ENCODE peak calls at places on chromosomes 12 and 14, in nine cellular contexts. One of them, this sample, is unnamed.

GRCh38 chr14:24080142-24080530 is 8.8 kb downstream of the CPNE6 start:
- DNase-seq in mesothelial cell of epicardium: no peak
- DNase-seq in putamen: no peak
- DNase-seq in body of pancreas: no peak
- DNase-seq in heart right ventricle: no peak
- DNase-seq in RCC 7860: no peak
- DNase-seq in mesendoderm: no peak
- DNase-seq in ACHN: no peak
- DNase-seq in uterus: no peak
- DNase-seq in this sample: no peak

GRCh38 chr14:85414142-85414541 is 115.8 kb upstream of the FLRT2 start:
- DNase-seq in mesothelial cell of epicardium: no peak
- DNase-seq in putamen: no peak
- DNase-seq in body of pancreas: no peak
- DNase-seq in heart right ventricle: no peak
- DNase-seq in RCC 7860: no peak
- DNase-seq in mesendoderm: peak
- DNase-seq in ACHN: no peak
- DNase-seq in uterus: no peak
- DNase-seq in this sample: peak

GRCh38 chr12:109459247-109459646 is 17.9 kb downstream of the KCTD10 start:
- DNase-seq in mesothelial cell of epicardium: no peak
- DNase-seq in putamen: no peak
- DNase-seq in body of pancreas: no peak
- DNase-seq in heart right ventricle: no peak
- DNase-seq in RCC 7860: no peak
- DNase-seq in mesendoderm: no peak
- DNase-seq in ACHN: no peak
- DNase-seq in uterus: no peak
- DNase-seq in this sample: no peak

GRCh38 chr14:56133547-56133946 is 15.3 kb downstream of the PELI2 start:
- DNase-seq in mesothelial cell of epicardium: no peak
- DNase-seq in putamen: no peak
- DNase-seq in body of pancreas: peak
- DNase-seq in heart right ventricle: no peak
- DNase-seq in RCC 7860: no peak
- DNase-seq in mesendoderm: peak
- DNase-seq in ACHN: no peak
- DNase-seq in uterus: no peak
- DNase-seq in this sample: no peak

GRCh38 chr14:100790785-100791667 is 34.9 kb upstream of the MEG3 start:
- DNase-seq in mesothelial cell of epicardium: no peak
- DNase-seq in putamen: no peak
- DNase-seq in body of pancreas: no peak
- DNase-seq in heart right ventricle: no peak
- DNase-seq in RCC 7860: no peak
- DNase-seq in mesendoderm: no peak
- DNase-seq in ACHN: peak
- DNase-seq in uterus: no peak
- DNase-seq in this sample: no peak

GRCh38 chr12:94037444-94037843 is 110.9 kb upstream of the PLXNC1 start:
- DNase-seq in mesothelial cell of epicardium: no peak
- DNase-seq in putamen: no peak
- DNase-seq in body of pancreas: no peak
- DNase-seq in heart right ventricle: peak
- DNase-seq in RCC 7860: no peak
- DNase-seq in mesendoderm: no peak
- DNase-seq in ACHN: no peak
- DNase-seq in uterus: no peak
- DNase-seq in this sample: no peak

GRCh38 chr12:47795814-47796411 is 22.9 kb downstream of the SLC48A1 start:
- DNase-seq in mesothelial cell of epicardium: no peak
- DNase-seq in putamen: no peak
- DNase-seq in body of pancreas: no peak
- DNase-seq in heart right ventricle: no peak
- DNase-seq in RCC 7860: no peak
- DNase-seq in mesendoderm: no peak
- DNase-seq in ACHN: no peak
- DNase-seq in uterus: no peak
- DNase-seq in this sample: no peak

GRCh38 chr12:48000878-48001321 is 3.4 kb downstream of the COL2A1 start:
- DNase-seq in mesothelial cell of epicardium: peak
- DNase-seq in putamen: no peak
- DNase-seq in body of pancreas: no peak
- DNase-seq in heart right ventricle: no peak
- DNase-seq in RCC 7860: no peak
- DNase-seq in mesendoderm: peak
- DNase-seq in ACHN: peak
- DNase-seq in uterus: no peak
- DNase-seq in this sample: peak

GRCh38 chr12:124747426-124748161 is 116.1 kb downstream of the SCARB1 start:
- DNase-seq in mesothelial cell of epicardium: no peak
- DNase-seq in putamen: no peak
- DNase-seq in body of pancreas: peak
- DNase-seq in heart right ventricle: no peak
- DNase-seq in RCC 7860: peak
- DNase-seq in mesendoderm: no peak
- DNase-seq in ACHN: peak
- DNase-seq in uterus: peak
- DNase-seq in this sample: peak

GRCh38 chr12:74537126-74537706 is 419 bp upstream of the ATXN7L3B start:
- DNase-seq in mesothelial cell of epicardium: no peak
- DNase-seq in putamen: peak
- DNase-seq in body of pancreas: no peak
- DNase-seq in heart right ventricle: no peak
- DNase-seq in RCC 7860: peak
- DNase-seq in mesendoderm: peak
- DNase-seq in ACHN: peak
- DNase-seq in uterus: no peak
- DNase-seq in this sample: peak

GRCh38 chr12:21989819-21990412 is 48.7 kb upstream of the ABCC9 start:
- DNase-seq in mesothelial cell of epicardium: no peak
- DNase-seq in putamen: no peak
- DNase-seq in body of pancreas: peak
- DNase-seq in heart right ventricle: no peak
- DNase-seq in RCC 7860: no peak
- DNase-seq in mesendoderm: no peak
- DNase-seq in ACHN: peak
- DNase-seq in uterus: peak
- DNase-seq in this sample: peak

GRCh38 chr12:64104376-64104775 is 117.7 kb downstream of the KICS2 start:
- DNase-seq in mesothelial cell of epicardium: no peak
- DNase-seq in putamen: no peak
- DNase-seq in body of pancreas: no peak
- DNase-seq in heart right ventricle: no peak
- DNase-seq in RCC 7860: peak
- DNase-seq in mesendoderm: no peak
- DNase-seq in ACHN: peak
- DNase-seq in uterus: peak
- DNase-seq in this sample: peak

GRCh38 chr12:49022558-49023178 is 4.1 kb upstream of the PRKAG1 start:
- DNase-seq in mesothelial cell of epicardium: no peak
- DNase-seq in putamen: no peak
- DNase-seq in body of pancreas: no peak
- DNase-seq in heart right ventricle: no peak
- DNase-seq in RCC 7860: no peak
- DNase-seq in mesendoderm: no peak
- DNase-seq in ACHN: no peak
- DNase-seq in uterus: no peak
- DNase-seq in this sample: no peak

This sample was measured in LHCN-M2.